ENCODE peak calls at places on chromosomes 5 and 9, in seven cellular contexts. F, X, K, U, Y, Z and Q are unnamed samples.

GRCh38 chr9:127561491-127562270 is 50.4 kb upstream of the STXBP1 start:
- DNase-seq in K (peak; percentile 65), Y (peak; percentile 41), X (peak; percentile 84), U (no peak), Z (no peak), F (no peak), Q (peak; percentile 72)

GRCh38 chr5:69414885-69415583 is at the start of gene MARVELD2:
- DNase-seq in Y (peak; percentile 97), X (peak; percentile 40), F (peak; percentile 56), U (peak; percentile 89), K (peak; percentile 65), Z (no peak), Q (peak; percentile 97)

GRCh38 chr5:107446972-107447371 is 223.8 kb downstream of the EFNA5 start:
- DNase-seq in K (no peak), F (no peak), X (no peak), U (no peak), Y (no peak), Z (no peak), Q (no peak)

GRCh38 chr9:69173891-69174644 is at the start of gene TJP2:
- DNase-seq in X (peak; percentile 82), U (peak; percentile 83), Z (peak; percentile 64), Y (peak; percentile 74), K (peak; percentile 89), F (peak; percentile 50), Q (peak; percentile 91)

GRCh38 chr5:33105521-33105941 is 335.2 kb upstream of the TARS1 start:
- DNase-seq in K (no peak), Y (no peak), Z (no peak), X (no peak), F (no peak), U (no peak), Q (no peak)

GRCh38 chr9:6024035-6024554 is 8.7 kb upstream of the RANBP6 start:
- DNase-seq in Z (peak; percentile 74), U (peak; percentile 50), Y (peak; percentile 67), X (no peak), F (no peak), K (no peak), Q (no peak)

GRCh38 chr9:18548456-18548855 is 74.5 kb downstream of the ADAMTSL1 start:
- DNase-seq in Y (no peak), X (no peak), F (no peak), K (no peak), Z (no peak), U (no peak), Q (no peak)

GRCh38 chr9:18333157-18333556 is 140.8 kb upstream of the ADAMTSL1 start:
- DNase-seq in F (no peak), Y (peak; percentile 21), Z (no peak), X (no peak), U (no peak), K (no peak), Q (no peak)

GRCh38 chr5:179376701-179377420 is 31.6 kb upstream of the ADAMTS2 start:
- DNase-seq in Y (no peak), U (no peak), K (no peak), X (no peak), F (no peak), Z (no peak), Q (no peak)

DNA sequence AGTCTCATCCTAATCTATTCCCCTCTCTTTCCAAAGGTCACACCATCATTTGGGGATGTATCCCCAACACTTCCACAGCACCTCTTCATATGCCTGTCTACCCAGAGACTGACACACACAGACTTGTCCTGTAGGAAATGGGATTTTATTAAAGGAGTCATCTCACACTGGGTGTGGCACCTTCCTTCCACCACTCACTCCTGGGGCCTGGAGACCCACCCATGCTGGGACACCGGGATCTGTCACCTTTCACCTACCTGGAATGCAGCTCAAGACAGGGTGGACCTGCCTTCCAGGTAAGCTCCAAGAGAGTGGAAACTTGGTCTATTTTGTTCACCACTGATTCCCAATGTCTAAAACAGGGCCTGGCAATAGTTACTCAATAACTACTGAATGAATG is 99.4 kb upstream of the HAND1 start:
- DNase-seq in F (no peak), U (no peak), Y (no peak), Z (no peak), K (no peak), X (no peak), Q (no peak)
- TF ChIP-seq CTCF in F (no peak), U (no peak), Y (no peak), Z (no peak), K (no peak), X (no peak), Q (no peak)

GRCh38 chr9:134215709-134216448 is 51.5 kb upstream of the RNU6ATAC start:
- DNase-seq in F (no peak), K (no peak), X (peak; percentile 22), Y (no peak), U (no peak), Z (peak; percentile 63), Q (peak; percentile 33)
- H3K27ac ChIP-seq in F (no peak overlapping the region), K (no peak overlapping the region), X (no peak overlapping the region), Y (no peak overlapping the region), U (no peak overlapping the region), Z (peak overlapping the region; percentile 32), Q (peak overlapping the region; percentile 100)

DNA sequence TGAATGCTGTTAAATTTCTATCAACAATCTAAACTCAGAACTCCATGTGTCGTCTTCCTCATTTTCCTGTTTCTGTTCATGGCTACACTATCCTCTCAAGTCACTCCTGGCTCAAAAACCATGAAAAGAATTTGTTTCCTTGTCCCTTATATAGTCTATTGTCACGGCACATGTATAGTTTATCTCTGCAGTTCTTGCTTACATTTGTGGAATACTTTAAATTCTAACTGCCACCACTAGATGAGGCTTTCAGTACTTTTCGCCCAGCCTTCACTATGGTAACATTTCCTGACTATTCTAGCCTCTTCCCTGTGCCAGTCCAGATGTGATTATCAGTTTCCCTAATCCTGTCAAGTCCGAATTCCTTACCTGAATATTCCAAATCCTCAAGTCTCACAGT is 34.6 kb downstream of the PKD2L2 start:
- DNase-seq in X (no peak), U (no peak), F (no peak), Z (no peak), K (no peak), Y (peak; percentile 47), Q (no peak)
- TF ChIP-seq CTCF in X (no peak), U (peak; percentile 2), F (no peak), Z (peak; percentile 35), K (no peak), Y (no peak), Q (no peak)

GRCh38 chr5:177310757-177311173 is 933 bp downstream of the MXD3 start:
- DNase-seq in Y (peak; percentile 67), K (no peak), Z (peak; percentile 89), F (no peak), X (no peak), U (no peak), Q (no peak)

GRCh38 chr5:177312649-177313181 is 1.0 kb upstream of the MXD3 start:
- DNase-seq in X (no peak), Y (peak; percentile 72), U (no peak), F (no peak), Z (peak; percentile 92), K (no peak), Q (peak; percentile 51)

GRCh38 chr5:177310332-177310731 is 1.4 kb downstream of the MXD3 start:
- DNase-seq in U (no peak), K (no peak), X (no peak), F (no peak), Y (no peak), Z (no peak), Q (peak; percentile 41)

GRCh38 chr5:177311361-177311722 is 356 bp downstream of the MXD3 start:
- DNase-seq in Y (no peak), F (no peak), X (no peak), K (no peak), Z (peak; percentile 33), U (no peak), Q (peak; percentile 39)

DNA sequence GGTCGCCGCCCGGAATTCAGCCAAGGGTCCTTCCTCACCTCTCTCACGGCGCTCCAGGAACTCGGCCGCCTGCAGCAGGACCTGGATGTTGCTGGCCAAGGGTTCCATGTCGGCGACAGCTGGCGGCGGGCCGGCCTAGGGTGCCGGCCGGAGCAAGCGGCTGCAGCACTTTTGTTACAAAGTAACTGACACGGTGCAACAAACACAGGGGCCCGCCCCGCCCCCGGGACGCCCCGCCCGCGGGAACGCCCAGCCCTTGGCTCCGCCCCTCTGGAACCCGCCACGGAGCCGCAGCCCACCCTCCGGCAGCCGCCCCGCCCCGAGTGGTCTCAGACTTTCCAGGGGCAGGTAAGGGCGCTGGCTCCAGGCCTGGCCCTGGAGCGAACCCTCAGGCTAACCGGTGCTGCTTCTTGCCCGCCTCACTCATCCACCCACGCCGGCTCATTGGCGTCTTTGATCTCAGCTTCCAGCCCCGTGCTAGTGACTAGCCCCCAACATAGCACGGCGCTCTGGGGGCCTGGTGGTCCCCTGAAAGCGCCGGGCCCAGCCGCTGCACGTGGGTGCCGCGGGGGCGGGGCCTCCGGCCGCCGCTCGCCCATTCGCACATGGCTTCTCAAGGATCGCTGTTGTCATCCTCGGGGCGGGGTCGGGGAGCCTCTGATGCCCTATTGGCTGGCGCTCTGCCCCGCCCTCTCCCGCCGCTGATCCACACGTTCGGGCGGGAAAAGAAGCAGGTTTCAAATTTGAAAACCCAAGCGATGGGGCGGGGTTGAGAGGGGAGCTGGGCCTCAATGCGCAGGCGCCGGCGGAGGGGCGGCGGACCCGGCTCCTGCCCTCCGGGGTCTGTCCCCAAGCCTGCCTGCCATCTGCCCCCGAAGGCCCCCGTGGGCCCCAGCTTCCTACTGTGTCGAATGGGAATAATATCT is at the start of gene MXD3:
- DNase-seq in U (peak; percentile 98), Z (peak; percentile 99), F (peak; percentile 92), Y (peak; percentile 100), K (peak; percentile 99), X (peak; percentile 98), Q (peak; percentile 97)
- H3K27ac ChIP-seq in U (peak within 1 kb of the TSS; percentile 89), Z (peak within 1 kb of the TSS; percentile 92), F (no peak within 1 kb of the TSS), Y (peak within 1 kb of the TSS; percentile 91), K (no peak within 1 kb of the TSS), X (peak within 1 kb of the TSS; percentile 83), Q (no peak within 1 kb of the TSS)

GRCh38 chr9:104388071-104388470 is 116.0 kb upstream of the OR13F1 start:
- DNase-seq in K (no peak), X (no peak), Z (no peak), F (no peak), U (no peak), Y (no peak), Q (no peak)

GRCh38 chr9:104386020-104386419 is 118.0 kb upstream of the OR13F1 start:
- DNase-seq in Y (no peak), X (no peak), Z (no peak), K (no peak), U (no peak), F (no peak), Q (no peak)

DNA sequence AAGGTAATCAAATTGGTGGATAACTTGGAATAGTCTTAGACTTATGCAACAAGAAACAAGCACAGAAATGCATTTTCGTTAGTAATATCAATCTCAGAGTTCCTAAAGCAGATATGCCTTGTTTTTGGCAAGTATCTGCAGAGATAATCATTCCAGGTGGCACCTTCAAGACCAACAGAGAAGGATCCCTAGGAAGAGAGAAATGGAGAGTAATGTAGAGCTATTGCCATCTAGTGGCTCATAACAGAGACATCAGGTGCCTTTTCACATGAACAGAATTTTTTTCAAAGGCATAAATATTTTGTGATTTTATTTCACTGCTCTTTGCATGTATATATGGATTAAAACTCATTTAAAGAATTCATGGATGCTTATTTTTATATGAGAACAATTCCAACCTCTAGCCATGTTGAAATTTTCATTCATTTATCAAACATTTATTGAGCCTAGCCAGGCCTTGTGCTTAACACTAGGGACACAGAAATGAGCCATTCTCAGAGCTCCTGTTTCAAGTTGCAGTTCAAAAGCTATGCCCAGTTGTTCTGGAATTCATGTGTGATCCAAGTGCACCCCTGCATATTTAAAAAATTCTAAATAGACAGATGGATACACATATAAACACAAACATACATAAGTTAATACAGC is 117.5 kb upstream of the OR13F1 start:
- DNase-seq in Y (peak; percentile 71), K (no peak), Z (peak; percentile 30), F (no peak), X (no peak), U (no peak), Q (no peak)
- TF ChIP-seq CTCF in Y (peak; percentile 84), K (no peak), Z (peak; percentile 85), F (no peak), X (peak; percentile 55), U (peak; percentile 73), Q (peak; percentile 70)